ENCODE peak calls at places on chromosomes 5 and 9, in seven cellular contexts. P is uterus; E is tibial artery; U is pancreas; L is astrocyte; Q is CD4-positive, CD25-positive, alpha-beta regulatory T cell; Z is mucosa of descending colon. B is an unnamed sample. For H3K9me3, the result is how much of the 10 kb centered on the place peaks cover.

GRCh38 chr9:78097541-78097940 is 65.9 kb upstream of the GNAQ start:
- DNase-seq in Z (no peak), U (no peak), P (no peak), E (no peak), L (no peak), Q (no peak), B (no peak)

GRCh38 chr5:155430192-155430591 is 416.6 kb downstream of the KIF4B start:
- DNase-seq in P (no peak), Q (no peak), Z (no peak), L (no peak), E (no peak), U (no peak), B (no peak)

GRCh38 chr5:220008-220407 is 1.9 kb downstream of the SDHA start:
- DNase-seq in U (no peak), Z (no peak), L (no peak), P (no peak), E (no peak), Q (peak), B (no peak)

GRCh38 chr5:39423331-39423751 is 1.4 kb downstream of the DAB2 start:
- DNase-seq in Q (no peak), Z (no peak), E (peak), U (no peak), L (peak), P (no peak), B (no peak)

GRCh38 chr5:136082390-136083193 is 50.1 kb upstream of the SMAD5 start:
- DNase-seq in Z (no peak), E (peak), U (peak), L (no peak), P (peak), Q (peak), B (peak)

GRCh38 chr5:67425514-67425913 is 228.9 kb upstream of the CD180 start:
- DNase-seq in E (no peak), Z (no peak), Q (no peak), U (no peak), P (no peak), L (peak), B (no peak)

GRCh38 chr9:93091453-93092081 is 4.5 kb upstream of the CARD19 start:
- DNase-seq in Q (no peak), Z (peak), U (no peak), E (no peak), L (peak), P (peak), B (no peak)

GRCh38 chr9:123637596-123637939 is 281.6 kb downstream of the CRB2 start:
- DNase-seq in Z (no peak), E (no peak), P (no peak), Q (no peak), L (peak), U (no peak), B (no peak)

GRCh38 chr5:150637245-150638052 is 3.0 kb upstream of the SYNPO start:
- DNase-seq in Q (no peak), E (no peak), P (no peak), Z (no peak), U (no peak), L (peak), B (no peak)

GRCh38 chr9:108142504-108143201 is 653.1 kb upstream of the KLF4 start:
- DNase-seq in P (peak), Q (no peak), U (peak), Z (peak), E (peak), L (peak), B (no peak)

GRCh38 chr9:24594234-24594850 is 48.6 kb upstream of the IZUMO3 start:
- DNase-seq in E (no peak), Q (no peak), L (no peak), U (no peak), P (no peak), Z (no peak), B (no peak)
- H3K9me3 ChIP-seq in E (under half), Q (under half), L (under half), U (under half), P (under half), Z (under half), B (under half)

DNA sequence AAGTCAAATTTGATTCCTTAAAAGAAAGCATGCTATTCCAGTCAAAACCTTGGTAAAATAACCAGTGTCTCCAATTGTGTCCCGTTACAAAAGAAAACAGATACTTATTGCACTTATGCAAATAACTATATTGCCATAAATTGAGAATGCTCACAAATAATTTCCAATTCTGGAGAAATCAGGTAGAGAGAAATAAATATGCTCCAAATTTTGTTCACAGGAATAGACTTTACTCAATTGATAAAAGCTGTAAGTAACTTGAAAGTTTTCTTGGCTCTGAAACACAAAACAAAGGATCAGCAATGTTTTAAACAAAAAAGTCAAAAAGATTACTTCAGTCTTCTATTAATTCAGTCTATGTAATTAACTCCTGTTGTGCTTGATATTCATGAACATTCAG is 7.8 kb upstream of the DTWD2 start:
- DNase-seq in P (no peak), L (no peak), Z (no peak), E (no peak), Q (no peak), U (no peak), B (no peak)
- H3K9me3 ChIP-seq in P (under half), L (under half), Z (under half), E (under half), Q (under half), U (under half), B (under half)

DNA sequence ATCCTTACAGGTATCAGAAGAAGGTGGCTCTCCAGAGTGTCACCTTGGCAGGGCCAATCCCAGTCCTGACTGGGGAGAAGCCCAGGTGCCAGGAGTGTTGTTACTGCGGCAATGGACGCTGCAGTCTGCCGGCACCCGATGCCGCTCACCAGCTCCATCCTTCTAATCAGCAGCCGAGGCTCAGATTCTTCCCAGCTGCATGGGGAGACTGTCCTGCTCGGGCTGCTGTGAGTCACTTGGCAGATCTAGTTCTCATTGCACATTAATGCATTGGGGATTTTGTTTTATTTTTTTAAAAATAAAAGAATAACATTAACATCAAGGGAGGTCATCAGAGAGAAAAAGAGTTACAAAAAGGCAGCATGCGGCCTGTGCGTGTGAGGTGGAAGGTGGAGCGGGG is 115.8 kb downstream of the MTX3 start:
- DNase-seq in U (no peak), L (peak), Q (no peak), Z (no peak), P (no peak), E (no peak), B (no peak)
- H3K9me3 ChIP-seq in U (under half), L (under half), Q (under half), Z (under half), P (under half), E (under half), B (under half)

DNA sequence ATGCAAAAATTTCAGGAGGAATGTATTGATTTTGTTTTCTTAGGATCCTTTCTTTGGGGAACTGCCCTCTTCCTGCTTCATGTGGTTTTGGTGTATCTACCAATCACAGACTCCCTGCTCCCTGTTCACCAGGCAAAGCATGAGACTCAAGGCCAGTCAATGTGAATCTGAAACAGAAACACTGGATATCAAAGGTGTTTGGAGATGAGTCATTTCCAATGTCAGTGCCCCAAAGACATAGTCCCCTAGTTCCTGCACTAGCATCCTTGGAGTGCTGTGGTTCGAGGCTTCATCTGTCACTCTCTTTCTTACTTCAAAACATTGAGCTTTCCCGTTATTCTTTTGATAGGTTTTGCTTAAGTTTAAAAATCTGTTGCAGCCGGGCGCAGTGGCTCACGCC is 8.1 kb downstream of the PPP3R2 start:
- DNase-seq in U (no peak), P (no peak), Q (no peak), E (no peak), Z (no peak), L (no peak), B (no peak)
- H3K9me3 ChIP-seq in U (under half), P (under half), Q (under half), E (under half), Z (under half), L (under half), B (under half)

DNA sequence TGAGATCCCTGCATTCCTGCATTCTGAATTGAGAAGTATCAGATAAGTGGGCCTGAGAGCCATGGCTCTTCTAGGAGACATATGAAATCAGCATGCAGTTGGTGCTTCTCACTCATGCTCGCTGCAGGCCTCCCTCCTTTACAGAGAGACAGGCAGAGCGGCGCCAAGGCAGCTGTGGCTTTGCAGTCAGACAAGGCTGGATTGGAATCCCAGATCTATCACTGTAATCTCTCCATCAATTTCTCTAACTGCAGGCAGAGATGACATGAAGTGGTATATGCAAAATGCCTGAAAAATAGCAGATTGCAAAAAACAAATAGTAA is 25.2 kb downstream of the BOD1 start:
- DNase-seq in Q (no peak), Z (no peak), P (no peak), U (no peak), L (peak), E (no peak), B (no peak)
- H3K9me3 ChIP-seq in Q (under half), Z (under half), P (under half), U (under half), L (under half), E (under half), B (under half)

DNA sequence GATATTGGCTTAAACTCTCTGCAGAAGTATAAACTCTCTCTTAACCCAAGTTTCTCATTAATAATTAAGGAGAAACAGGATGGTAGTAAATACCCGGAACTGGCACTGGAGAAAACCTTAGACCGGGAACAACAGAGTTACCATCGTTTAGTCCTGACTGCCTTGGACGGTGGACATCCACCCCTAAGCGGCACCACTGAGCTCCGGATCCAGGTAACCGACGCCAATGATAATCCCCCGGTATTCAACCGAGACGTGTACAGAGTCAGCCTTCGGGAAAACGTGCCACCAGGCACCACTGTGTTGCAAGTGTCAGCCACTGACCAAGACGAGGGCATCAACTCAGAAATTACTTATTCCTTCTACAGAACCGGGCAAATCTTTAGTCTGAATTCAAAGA is 861 bp downstream of the PCDHGB5 start:
- DNase-seq in Q (no peak), U (no peak), E (no peak), L (no peak), P (no peak), Z (no peak), B (no peak)
- H3K9me3 ChIP-seq in Q (under half), U (under half), E (half or more), L (under half), P (under half), Z (half or more), B (under half)

DNA sequence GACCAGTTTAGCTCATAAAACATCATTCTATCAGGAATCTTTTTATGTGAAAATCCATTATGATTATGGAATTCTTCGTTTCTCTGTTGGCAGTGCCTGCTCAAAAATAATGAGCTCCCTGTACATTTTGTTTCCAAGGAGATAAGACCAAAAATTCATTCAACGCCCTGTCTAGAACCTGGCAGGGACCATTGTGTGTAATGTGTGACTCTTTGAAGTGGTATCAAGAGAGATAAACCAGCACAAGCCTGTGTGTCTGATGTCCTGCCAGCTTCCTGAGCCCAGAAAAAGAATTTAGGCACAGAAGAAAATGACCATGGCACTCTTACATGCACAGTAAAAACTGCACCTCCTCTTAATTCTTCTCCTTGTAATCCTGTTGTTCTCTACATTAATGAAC is 177.4 kb downstream of the SAXO1 start:
- DNase-seq in Q (no peak), U (no peak), P (peak), Z (no peak), E (no peak), L (peak), B (no peak)
- H3K9me3 ChIP-seq in Q (under half), U (under half), P (under half), Z (under half), E (under half), L (under half), B (under half)

DNA sequence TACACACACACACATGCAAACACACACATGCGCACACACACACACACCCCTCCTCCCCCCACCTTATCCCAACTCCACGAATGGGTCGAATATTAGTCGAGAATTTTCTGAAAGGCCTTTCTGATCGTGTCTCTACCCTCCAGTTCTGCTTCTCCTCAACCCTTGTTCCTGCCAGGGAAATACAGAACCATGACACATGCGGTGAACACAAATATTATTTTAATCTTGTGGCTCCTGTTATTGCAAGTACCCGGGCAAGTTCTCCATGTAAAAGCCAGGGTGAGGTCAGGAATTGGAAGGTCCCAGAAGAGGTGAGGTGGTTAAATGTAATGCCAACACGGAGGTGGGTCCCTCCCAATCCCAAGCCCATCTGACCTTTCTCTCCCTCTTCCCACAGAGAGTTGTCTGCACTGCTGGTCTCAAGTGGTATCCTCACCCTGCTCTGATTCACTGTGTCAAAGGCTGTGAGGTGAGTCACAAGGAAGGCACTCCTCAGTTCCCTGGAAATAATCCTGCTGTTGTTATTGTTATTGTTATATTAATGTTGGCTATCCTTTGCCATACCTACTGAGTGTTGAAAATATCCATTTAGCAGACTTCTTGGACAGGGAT is 223.7 kb downstream of the PAPPA start:
- DNase-seq in Q (no peak), U (no peak), Z (no peak), P (no peak), E (no peak), L (peak), B (no peak)
- H3K9me3 ChIP-seq in Q (under half), U (under half), Z (under half), P (under half), E (under half), L (under half), B (under half)

GRCh38 chr5:159103086-159103485 is 3.4 kb upstream of the EBF1 start:
- DNase-seq in U (no peak), E (no peak), P (no peak), Q (no peak), Z (no peak), L (no peak), B (no peak)

GRCh38 chr5:159101689-159102088 is 2.0 kb upstream of the EBF1 start:
- DNase-seq in U (no peak), P (peak), Q (no peak), E (no peak), Z (no peak), L (no peak), B (no peak)

GRCh38 chr5:159104058-159104651 is 4.4 kb upstream of the EBF1 start:
- DNase-seq in Q (no peak), L (peak), U (no peak), P (peak), Z (peak), E (no peak), B (no peak)

GRCh38 chr5:159100928-159101646 is 1.4 kb upstream of the EBF1 start:
- DNase-seq in P (no peak), E (peak), Q (no peak), L (no peak), Z (no peak), U (no peak), B (no peak)

GRCh38 chr5:159102294-159102934 is 2.7 kb upstream of the EBF1 start:
- DNase-seq in Q (no peak), L (no peak), P (no peak), E (no peak), U (no peak), Z (no peak), B (no peak)
- H3K9me3 ChIP-seq in Q (under half), L (under half), P (under half), E (under half), U (under half), Z (under half), B (under half)

B was measured in T-helper 17 cell.